ENCODE peak calls at places on chromosomes 4 and X, in seven cellular contexts. One of them, this sample, is unnamed.

GRCh38 chrX:13201605-13202219 is 118.1 kb downstream of the ATXN3L start:
- DNase-seq in NCI-H1048: no peak
- DNase-seq in SW480: no peak
- DNase-seq in activated naive CD8-positive, alpha-beta T cell treated with anti-CD3 and anti-CD28 coated beads, Interleukin-2, amount 50 U/mL, for 24 hours: no peak
- DNase-seq in CD8-positive, alpha-beta T cell: no peak
- DNase-seq in prostate gland: no peak
- DNase-seq in right lobe of liver: no peak
- DNase-seq in this sample: no peak

GRCh38 chr4:37882665-37883296 is 8.1 kb upstream of the TBC1D1 start:
- DNase-seq in right lobe of liver: no peak
- DNase-seq in prostate gland: peak
- DNase-seq in CD8-positive, alpha-beta T cell: no peak
- DNase-seq in NCI-H1048: no peak
- DNase-seq in SW480: no peak
- DNase-seq in activated naive CD8-positive, alpha-beta T cell treated with anti-CD3 and anti-CD28 coated beads, Interleukin-2, amount 50 U/mL, for 24 hours: no peak
- DNase-seq in this sample: no peak

GRCh38 chr4:108175966-108176365 is 7.2 kb upstream of the LEF1 start:
- DNase-seq in prostate gland: no peak
- DNase-seq in SW480: peak
- DNase-seq in NCI-H1048: no peak
- DNase-seq in activated naive CD8-positive, alpha-beta T cell treated with anti-CD3 and anti-CD28 coated beads, Interleukin-2, amount 50 U/mL, for 24 hours: no peak
- DNase-seq in right lobe of liver: no peak
- DNase-seq in CD8-positive, alpha-beta T cell: no peak
- DNase-seq in this sample: no peak

GRCh38 chr4:15921592-15921932 is 17.0 kb downstream of the FGFBP1 start:
- DNase-seq in activated naive CD8-positive, alpha-beta T cell treated with anti-CD3 and anti-CD28 coated beads, Interleukin-2, amount 50 U/mL, for 24 hours: no peak
- DNase-seq in NCI-H1048: no peak
- DNase-seq in SW480: no peak
- DNase-seq in CD8-positive, alpha-beta T cell: no peak
- DNase-seq in right lobe of liver: no peak
- DNase-seq in prostate gland: no peak
- DNase-seq in this sample: no peak

GRCh38 chr4:121656269-121656641 is 40.5 kb downstream of the ANXA5 start:
- DNase-seq in activated naive CD8-positive, alpha-beta T cell treated with anti-CD3 and anti-CD28 coated beads, Interleukin-2, amount 50 U/mL, for 24 hours: no peak
- DNase-seq in SW480: peak
- DNase-seq in NCI-H1048: peak
- DNase-seq in prostate gland: peak
- DNase-seq in CD8-positive, alpha-beta T cell: no peak
- DNase-seq in right lobe of liver: no peak
- DNase-seq in this sample: peak

GRCh38 chr4:14787894-14788293 is 214.4 kb upstream of the CPEB2 start:
- DNase-seq in prostate gland: peak
- DNase-seq in CD8-positive, alpha-beta T cell: no peak
- DNase-seq in SW480: peak
- DNase-seq in NCI-H1048: no peak
- DNase-seq in right lobe of liver: no peak
- DNase-seq in activated naive CD8-positive, alpha-beta T cell treated with anti-CD3 and anti-CD28 coated beads, Interleukin-2, amount 50 U/mL, for 24 hours: peak
- DNase-seq in this sample: peak

GRCh38 chrX:153831435-153832150 is 1.2 kb upstream of the PDZD4 start:
- DNase-seq in activated naive CD8-positive, alpha-beta T cell treated with anti-CD3 and anti-CD28 coated beads, Interleukin-2, amount 50 U/mL, for 24 hours: no peak
- DNase-seq in NCI-H1048: no peak
- DNase-seq in CD8-positive, alpha-beta T cell: no peak
- DNase-seq in SW480: no peak
- DNase-seq in prostate gland: no peak
- DNase-seq in right lobe of liver: no peak
- DNase-seq in this sample: no peak

GRCh38 chr4:169765845-169766244 is 8.1 kb upstream of the HPF1 start:
- DNase-seq in SW480: no peak
- DNase-seq in prostate gland: no peak
- DNase-seq in NCI-H1048: no peak
- DNase-seq in CD8-positive, alpha-beta T cell: no peak
- DNase-seq in right lobe of liver: no peak
- DNase-seq in activated naive CD8-positive, alpha-beta T cell treated with anti-CD3 and anti-CD28 coated beads, Interleukin-2, amount 50 U/mL, for 24 hours: no peak
- DNase-seq in this sample: no peak

GRCh38 chr4:66558651-66559050 is 888.4 kb upstream of the EPHA5 start:
- DNase-seq in prostate gland: no peak
- DNase-seq in right lobe of liver: no peak
- DNase-seq in CD8-positive, alpha-beta T cell: no peak
- DNase-seq in NCI-H1048: no peak
- DNase-seq in activated naive CD8-positive, alpha-beta T cell treated with anti-CD3 and anti-CD28 coated beads, Interleukin-2, amount 50 U/mL, for 24 hours: no peak
- DNase-seq in SW480: peak
- DNase-seq in this sample: no peak

GRCh38 chr4:11799182-11799581 is 370.5 kb upstream of the HS3ST1 start:
- DNase-seq in NCI-H1048: no peak
- DNase-seq in right lobe of liver: no peak
- DNase-seq in CD8-positive, alpha-beta T cell: no peak
- DNase-seq in SW480: no peak
- DNase-seq in activated naive CD8-positive, alpha-beta T cell treated with anti-CD3 and anti-CD28 coated beads, Interleukin-2, amount 50 U/mL, for 24 hours: no peak
- DNase-seq in prostate gland: peak
- DNase-seq in this sample: no peak

GRCh38 chrX:110569506-110569905 is 210.9 kb downstream of the RTL9 start:
- DNase-seq in NCI-H1048: no peak
- DNase-seq in right lobe of liver: no peak
- DNase-seq in SW480: peak
- DNase-seq in activated naive CD8-positive, alpha-beta T cell treated with anti-CD3 and anti-CD28 coated beads, Interleukin-2, amount 50 U/mL, for 24 hours: no peak
- DNase-seq in prostate gland: no peak
- DNase-seq in CD8-positive, alpha-beta T cell: no peak
- DNase-seq in this sample: no peak

GRCh38 chr4:150436598-150437370 is 145.2 kb upstream of the MAB21L2 start:
- DNase-seq in right lobe of liver: no peak
- DNase-seq in NCI-H1048: no peak
- DNase-seq in SW480: no peak
- DNase-seq in CD8-positive, alpha-beta T cell: no peak
- DNase-seq in activated naive CD8-positive, alpha-beta T cell treated with anti-CD3 and anti-CD28 coated beads, Interleukin-2, amount 50 U/mL, for 24 hours: no peak
- DNase-seq in prostate gland: no peak
- DNase-seq in this sample: no peak

GRCh38 chr4:77501240-77501639 is 104.4 kb upstream of the CXCL13 start:
- DNase-seq in activated naive CD8-positive, alpha-beta T cell treated with anti-CD3 and anti-CD28 coated beads, Interleukin-2, amount 50 U/mL, for 24 hours: no peak
- DNase-seq in right lobe of liver: no peak
- DNase-seq in prostate gland: no peak
- DNase-seq in SW480: no peak
- DNase-seq in NCI-H1048: no peak
- DNase-seq in CD8-positive, alpha-beta T cell: no peak
- DNase-seq in this sample: no peak

GRCh38 chr4:81069706-81070331 is 39.3 kb downstream of the BMP3 start:
- DNase-seq in SW480: peak
- DNase-seq in NCI-H1048: peak
- DNase-seq in activated naive CD8-positive, alpha-beta T cell treated with anti-CD3 and anti-CD28 coated beads, Interleukin-2, amount 50 U/mL, for 24 hours: peak
- DNase-seq in prostate gland: peak
- DNase-seq in right lobe of liver: peak
- DNase-seq in CD8-positive, alpha-beta T cell: peak
- DNase-seq in this sample: peak

GRCh38 chrX:11272863-11273262 is 20.4 kb upstream of the AMELX start:
- DNase-seq in CD8-positive, alpha-beta T cell: no peak
- DNase-seq in activated naive CD8-positive, alpha-beta T cell treated with anti-CD3 and anti-CD28 coated beads, Interleukin-2, amount 50 U/mL, for 24 hours: no peak
- DNase-seq in NCI-H1048: no peak
- DNase-seq in prostate gland: no peak
- DNase-seq in SW480: no peak
- DNase-seq in right lobe of liver: no peak
- DNase-seq in this sample: no peak

This sample was measured in hepatocyte.